ENCODE peak calls at places on chromosome 15, in six cellular contexts. H, B, U, R, D and V are unnamed samples.

GRCh38 chr15:66819084-66819483 is 117.0 kb downstream of the SMAD6 start:
- DNase-seq in H (no peak), B (no peak), U (no peak), R (no peak), D (no peak), V (no peak)

GRCh38 chr15:31402511-31403056 is 75.9 kb downstream of the KLF13 start:
- DNase-seq in H (no peak), B (no peak), U (no peak), R (no peak), D (no peak), V (peak; percentile 85)

GRCh38 chr15:89401636-89402252 is 67.1 kb upstream of the POLG start:
- DNase-seq in H (no peak), B (peak; percentile 83), U (peak; percentile 48), R (no peak), D (no peak), V (peak; percentile 10)

GRCh38 chr15:85623648-85624047 is 171.1 kb downstream of the KLHL25 start:
- DNase-seq in H (no peak), B (no peak), U (peak; percentile 51), R (no peak), D (no peak), V (peak; percentile 69)

GRCh38 chr15:65079580-65079979 is 3.0 kb downstream of the KBTBD13 start:
- DNase-seq in H (no peak), B (no peak), U (no peak), R (no peak), D (no peak), V (no peak)

GRCh38 chr15:85826756-85827515 is 32.2 kb upstream of the KLHL25 start:
- DNase-seq in H (no peak), B (no peak), U (no peak), R (no peak), D (no peak), V (no peak)

GRCh38 chr15:82146990-82147461 is 101.2 kb upstream of the MEX3B start:
- DNase-seq in H (no peak), B (peak; percentile 51), U (peak; percentile 90), R (no peak), D (no peak), V (no peak)

GRCh38 chr15:57429098-57429497 is 52.8 kb downstream of the CGNL1 start:
- DNase-seq in H (no peak), B (no peak), U (no peak), R (no peak), D (no peak), V (no peak)

GRCh38 chr15:67520976-67521769 is at the start of gene C15orf61:
- DNase-seq in H (peak; percentile 85), B (peak; percentile 96), U (peak; percentile 72), R (peak; percentile 88), D (peak; percentile 76), V (peak; percentile 70)